ENCODE peak calls at places on chromosomes 16 and 17, in six cellular contexts. One of them, this sample, is unnamed.
A peak's percentile ranks its signal among the peaks of the same experiment; 100 is the strongest.

GRCh38 chr16:8848939-8849391 is 19.8 kb downstream of the CARHSP1 start:
- DNase-seq in cardiac muscle cell: no peak
- DNase-seq in Peyer's patch: no peak
- DNase-seq in adrenal gland: no peak
- DNase-seq in AG04449: no peak
- DNase-seq in RWPE1: peak; percentile 91
- DNase-seq in this sample: no peak

GRCh38 chr17:32746280-32746679 is 130.6 kb downstream of the MYO1D start:
- DNase-seq in cardiac muscle cell: no peak
- DNase-seq in Peyer's patch: no peak
- DNase-seq in adrenal gland: no peak
- DNase-seq in AG04449: no peak
- DNase-seq in RWPE1: peak; percentile 16
- DNase-seq in this sample: no peak

GRCh38 chr17:10073905-10074304 is 124.5 kb downstream of the GAS7 start:
- DNase-seq in cardiac muscle cell: no peak
- DNase-seq in Peyer's patch: no peak
- DNase-seq in adrenal gland: no peak
- DNase-seq in AG04449: no peak
- DNase-seq in RWPE1: no peak
- DNase-seq in this sample: no peak

GRCh38 chr17:45299311-45299710 is 17.5 kb downstream of the MAP3K14 start:
- DNase-seq in cardiac muscle cell: peak; percentile 61
- DNase-seq in Peyer's patch: no peak
- DNase-seq in adrenal gland: no peak
- DNase-seq in AG04449: no peak
- DNase-seq in RWPE1: no peak
- DNase-seq in this sample: no peak

GRCh38 chr17:42560246-42560645 is 1.7 kb upstream of the COASY start:
- DNase-seq in cardiac muscle cell: no peak
- DNase-seq in Peyer's patch: no peak
- DNase-seq in adrenal gland: no peak
- DNase-seq in AG04449: no peak
- DNase-seq in RWPE1: no peak
- DNase-seq in this sample: no peak

GRCh38 chr17:2710804-2711607 is 558 bp downstream of the CLUH start:
- DNase-seq in cardiac muscle cell: peak; percentile 43
- DNase-seq in Peyer's patch: no peak
- DNase-seq in adrenal gland: peak; percentile 54
- DNase-seq in AG04449: no peak
- DNase-seq in RWPE1: peak; percentile 34
- DNase-seq in this sample: peak; percentile 54

GRCh38 chr16:4028144-4028543 is 88.1 kb downstream of the ADCY9 start:
- DNase-seq in cardiac muscle cell: no peak
- DNase-seq in Peyer's patch: no peak
- DNase-seq in adrenal gland: no peak
- DNase-seq in AG04449: no peak
- DNase-seq in RWPE1: no peak
- DNase-seq in this sample: no peak

GRCh38 chr16:66115373-66115772 is 251.1 kb upstream of the CDH5 start:
- DNase-seq in cardiac muscle cell: no peak
- DNase-seq in Peyer's patch: no peak
- DNase-seq in adrenal gland: no peak
- DNase-seq in AG04449: no peak
- DNase-seq in RWPE1: no peak
- DNase-seq in this sample: no peak

GRCh38 chr17:77957215-77957868 is 1.2 kb upstream of the TNRC6C start:
- DNase-seq in cardiac muscle cell: peak; percentile 6
- DNase-seq in Peyer's patch: no peak
- DNase-seq in adrenal gland: no peak
- DNase-seq in AG04449: no peak
- DNase-seq in RWPE1: no peak
- DNase-seq in this sample: no peak

GRCh38 chr16:2826591-2827480 is 3.3 kb upstream of the ZG16B start:
- DNase-seq in cardiac muscle cell: no peak
- DNase-seq in Peyer's patch: no peak
- DNase-seq in adrenal gland: no peak
- DNase-seq in AG04449: no peak
- DNase-seq in RWPE1: no peak
- DNase-seq in this sample: no peak

GRCh38 chr17:27414686-27415085 is 41.6 kb upstream of the KSR1 start:
- DNase-seq in cardiac muscle cell: no peak
- DNase-seq in Peyer's patch: no peak
- DNase-seq in adrenal gland: no peak
- DNase-seq in AG04449: no peak
- DNase-seq in RWPE1: no peak
- DNase-seq in this sample: no peak
- TF ChIP-seq CTCF in cardiac muscle cell: no peak
- TF ChIP-seq CTCF in Peyer's patch: no peak
- TF ChIP-seq CTCF in adrenal gland: no peak
- TF ChIP-seq CTCF in AG04449: no peak
- TF ChIP-seq CTCF in RWPE1: no peak
- TF ChIP-seq CTCF in this sample: no peak

GRCh38 chr16:81585785-81586184 is 141.2 kb downstream of the CMIP start:
- DNase-seq in cardiac muscle cell: peak; percentile 12
- DNase-seq in Peyer's patch: no peak
- DNase-seq in adrenal gland: no peak
- DNase-seq in AG04449: no peak
- DNase-seq in RWPE1: no peak
- DNase-seq in this sample: no peak

GRCh38 chr16:81581107-81581506 is 136.5 kb downstream of the CMIP start:
- DNase-seq in cardiac muscle cell: no peak
- DNase-seq in Peyer's patch: peak; percentile 74
- DNase-seq in adrenal gland: no peak
- DNase-seq in AG04449: no peak
- DNase-seq in RWPE1: peak; percentile 95
- DNase-seq in this sample: no peak

GRCh38 chr16:81586421-81586820 is 141.8 kb downstream of the CMIP start:
- DNase-seq in cardiac muscle cell: peak; percentile 35
- DNase-seq in Peyer's patch: no peak
- DNase-seq in adrenal gland: no peak
- DNase-seq in AG04449: no peak
- DNase-seq in RWPE1: no peak
- DNase-seq in this sample: no peak

GRCh38 chr16:81582655-81583441 is 138.2 kb downstream of the CMIP start:
- DNase-seq in cardiac muscle cell: no peak
- DNase-seq in Peyer's patch: peak; percentile 63
- DNase-seq in adrenal gland: no peak
- DNase-seq in AG04449: no peak
- DNase-seq in RWPE1: no peak
- DNase-seq in this sample: no peak

DNA sequence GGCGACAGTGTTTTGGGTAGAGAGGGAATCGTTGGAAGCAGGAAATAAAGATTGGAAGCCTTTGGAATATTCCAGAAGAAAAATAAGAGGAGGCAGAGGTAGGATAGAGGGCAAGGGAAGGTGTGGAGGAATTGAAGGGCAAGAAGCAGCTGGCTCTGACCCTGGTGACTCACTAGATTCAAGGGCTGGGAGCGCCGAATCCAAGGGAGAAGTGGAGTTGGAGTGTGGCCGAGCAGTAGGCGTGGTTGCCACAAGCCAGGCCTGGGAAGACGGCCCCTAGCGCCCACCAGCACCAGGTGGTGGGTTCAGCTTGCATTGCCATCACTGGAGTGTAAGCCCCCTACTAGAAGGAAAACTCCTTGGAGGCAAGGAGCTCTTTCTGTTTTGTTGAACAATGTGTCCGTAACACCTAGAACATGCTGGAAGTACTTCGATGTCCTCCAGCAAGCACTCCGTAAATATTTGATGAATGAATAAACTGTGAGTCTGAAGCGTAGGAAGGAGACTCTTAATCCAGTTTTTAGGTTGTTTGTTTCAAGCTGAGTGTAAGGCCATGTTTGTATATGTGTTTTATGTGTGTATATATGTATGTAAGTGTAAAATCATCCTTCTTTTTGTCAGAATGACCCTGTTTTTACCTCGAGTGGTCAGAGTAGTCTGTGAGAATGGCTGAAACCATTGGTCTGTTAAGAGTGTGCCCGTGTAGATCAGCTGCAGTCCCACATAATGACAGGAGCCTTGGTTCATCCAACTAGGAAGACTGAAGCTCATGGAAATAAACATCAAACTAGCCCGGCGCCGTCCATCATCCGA is 139.5 kb downstream of the CMIP start:
- DNase-seq in cardiac muscle cell: no peak
- DNase-seq in Peyer's patch: peak; percentile 88
- DNase-seq in adrenal gland: peak; percentile 76
- DNase-seq in AG04449: no peak
- DNase-seq in RWPE1: peak; percentile 86
- DNase-seq in this sample: no peak
- TF ChIP-seq CTCF in cardiac muscle cell: no peak
- TF ChIP-seq CTCF in Peyer's patch: no peak
- TF ChIP-seq CTCF in adrenal gland: no peak
- TF ChIP-seq CTCF in AG04449: no peak
- TF ChIP-seq CTCF in RWPE1: no peak
- TF ChIP-seq CTCF in this sample: no peak

DNA sequence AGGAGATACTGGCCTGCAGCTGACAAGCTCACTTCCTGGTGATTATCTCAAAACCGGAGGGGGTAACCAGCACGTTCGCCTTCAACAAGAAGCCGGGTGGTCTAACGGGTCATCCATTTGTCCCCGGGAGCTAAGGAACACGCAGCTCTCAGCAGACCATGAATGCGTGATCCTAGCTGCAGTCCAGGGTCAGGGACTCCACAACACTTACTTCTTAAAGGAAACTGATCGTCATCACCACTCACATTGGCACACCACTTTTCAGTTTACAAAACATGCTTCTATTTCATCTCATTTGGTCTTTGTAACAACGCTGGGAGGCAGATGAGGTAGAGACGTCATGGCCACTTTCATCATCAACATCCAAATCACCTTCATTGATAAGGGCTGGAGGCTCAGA is 25.2 kb downstream of the COTL1 start:
- DNase-seq in cardiac muscle cell: no peak
- DNase-seq in Peyer's patch: no peak
- DNase-seq in adrenal gland: no peak
- DNase-seq in AG04449: no peak
- DNase-seq in RWPE1: no peak
- DNase-seq in this sample: no peak
- TF ChIP-seq CTCF in cardiac muscle cell: no peak
- TF ChIP-seq CTCF in Peyer's patch: no peak
- TF ChIP-seq CTCF in adrenal gland: no peak
- TF ChIP-seq CTCF in AG04449: no peak
- TF ChIP-seq CTCF in RWPE1: no peak
- TF ChIP-seq CTCF in this sample: no peak

GRCh38 chr17:71472809-71473789 is 647.7 kb upstream of the SOX9 start:
- DNase-seq in cardiac muscle cell: peak; percentile 71
- DNase-seq in Peyer's patch: no peak
- DNase-seq in adrenal gland: peak; percentile 14
- DNase-seq in AG04449: no peak
- DNase-seq in RWPE1: peak; percentile 72
- DNase-seq in this sample: peak; percentile 11
- TF ChIP-seq CTCF in cardiac muscle cell: peak; percentile 74
- TF ChIP-seq CTCF in Peyer's patch: no peak
- TF ChIP-seq CTCF in adrenal gland: peak; percentile 60
- TF ChIP-seq CTCF in AG04449: peak; percentile 63
- TF ChIP-seq CTCF in RWPE1: peak; percentile 82
- TF ChIP-seq CTCF in this sample: peak; percentile 71

DNA sequence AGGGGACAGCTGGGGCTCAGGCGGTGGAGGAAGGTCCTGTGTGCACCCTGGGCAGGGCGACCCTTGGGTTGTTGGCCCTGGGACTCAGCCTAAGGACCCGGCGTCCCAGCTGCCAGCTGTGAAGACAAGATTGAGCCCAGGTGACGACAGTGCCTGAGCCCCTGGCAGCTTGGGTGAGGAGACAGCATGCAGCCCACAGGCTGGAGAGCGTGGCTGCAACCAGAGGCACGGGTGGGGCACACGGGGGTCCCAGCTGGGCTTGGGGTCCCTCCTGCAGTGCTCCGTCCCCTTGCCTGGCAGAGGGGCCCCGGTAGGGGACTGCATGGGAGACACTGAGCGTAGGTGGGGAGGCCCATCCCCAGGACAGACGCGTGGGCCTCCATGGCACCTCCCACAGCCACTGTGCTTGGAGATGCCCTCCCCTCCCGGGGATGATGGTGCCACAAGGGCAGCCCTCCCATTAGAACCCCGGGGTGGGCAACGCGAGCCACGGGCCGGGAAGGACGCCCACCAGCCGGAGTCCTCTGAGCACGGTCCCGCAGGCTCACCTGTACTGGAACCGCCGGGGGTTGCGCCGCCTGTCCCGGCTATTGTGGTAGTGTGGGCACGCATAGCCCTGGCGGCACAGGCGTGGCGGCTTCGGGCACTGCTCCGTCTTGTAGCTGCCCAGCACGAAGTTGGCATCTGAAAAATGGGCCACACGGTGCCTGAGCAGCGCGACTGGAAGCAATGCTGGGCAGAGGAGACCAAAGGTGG is 15.5 kb downstream of the UNKL start:
- DNase-seq in cardiac muscle cell: no peak
- DNase-seq in Peyer's patch: no peak
- DNase-seq in adrenal gland: no peak
- DNase-seq in AG04449: no peak
- DNase-seq in RWPE1: no peak
- DNase-seq in this sample: no peak
- TF ChIP-seq CTCF in cardiac muscle cell: no peak
- TF ChIP-seq CTCF in Peyer's patch: no peak
- TF ChIP-seq CTCF in adrenal gland: no peak
- TF ChIP-seq CTCF in AG04449: no peak
- TF ChIP-seq CTCF in RWPE1: no peak
- TF ChIP-seq CTCF in this sample: no peak

This sample was measured in nephron progenitor cell.